ENCODE peak calls at places on chromosomes 11 and 22, in eight cellular contexts. C is uterus, J is IMR-90, T is right lobe of liver, V is Peyer's patch, Z is ovary, D is heart left ventricle, P is HCT116. Q is an unnamed sample.

GRCh38 chr11:57781529-57781943 is 19.9 kb downstream of the CTNND1 start:
- DNase-seq in C (no peak), J (peak), T (no peak), V (peak), Z (no peak), D (peak), P (peak), Q (peak)

GRCh38 chr11:86416494-86416893 is 41.8 kb downstream of the CCDC81 start:
- DNase-seq in C (no peak), J (peak), T (no peak), V (no peak), Z (no peak), D (no peak), P (no peak), Q (no peak)

GRCh38 chr22:41513391-41513790 is 30.9 kb downstream of the POLR3H start:
- DNase-seq in C (no peak), J (no peak), T (no peak), V (no peak), Z (no peak), D (no peak), P (no peak), Q (no peak)

GRCh38 chr11:85752201-85752889 is 58.6 kb downstream of the SYTL2 start:
- DNase-seq in C (no peak), J (no peak), T (no peak), V (no peak), Z (no peak), D (no peak), P (no peak), Q (peak)

GRCh38 chr11:2272946-2273280 is 2.5 kb upstream of the ASCL2 start:
- DNase-seq in C (peak), J (no peak), T (no peak), V (peak), Z (peak), D (no peak), P (no peak), Q (no peak)

GRCh38 chr22:31683181-31684105 is 21.4 kb upstream of the PISD start:
- DNase-seq in C (no peak), J (no peak), T (no peak), V (no peak), Z (no peak), D (no peak), P (no peak), Q (no peak)

GRCh38 chr11:125210112-125210511 is 45.6 kb downstream of the PKNOX2 start:
- DNase-seq in C (no peak), J (no peak), T (no peak), V (no peak), Z (no peak), D (no peak), P (no peak), Q (no peak)

GRCh38 chr11:125990244-125990643 is 44.4 kb downstream of the VSIG10L2 start:
- DNase-seq in C (peak), J (peak), T (peak), V (no peak), Z (no peak), D (no peak), P (no peak), Q (peak)

GRCh38 chr11:130655308-130655707 is 206.9 kb downstream of the ADAMTS15 start:
- DNase-seq in C (no peak), J (no peak), T (no peak), V (no peak), Z (no peak), D (no peak), P (no peak), Q (no peak)

GRCh38 chr11:101870510-101870909 is 44.3 kb upstream of the CEP126 start:
- DNase-seq in C (no peak), J (peak), T (no peak), V (no peak), Z (no peak), D (no peak), P (peak), Q (no peak)

GRCh38 chr11:67373916-67374570 is 645 bp upstream of the CLCF1 start:
- DNase-seq in C (peak), J (peak), T (peak), V (peak), Z (peak), D (peak), P (peak), Q (peak)
- TF ChIP-seq POLR2A in C (peak), J (peak), T (peak), V (no peak), Z (no peak), D (peak), P (peak), Q (peak)

GRCh38 chr11:19164230-19164855 is 37.4 kb downstream of the CSRP3 start:
- DNase-seq in C (no peak), J (no peak), T (no peak), V (no peak), Z (no peak), D (no peak), P (no peak), Q (no peak)
- TF ChIP-seq CTCF in C (no peak), J (no peak), T (no peak), V (no peak), Z (no peak), D (no peak), P (no peak), Q (no peak)

DNA sequence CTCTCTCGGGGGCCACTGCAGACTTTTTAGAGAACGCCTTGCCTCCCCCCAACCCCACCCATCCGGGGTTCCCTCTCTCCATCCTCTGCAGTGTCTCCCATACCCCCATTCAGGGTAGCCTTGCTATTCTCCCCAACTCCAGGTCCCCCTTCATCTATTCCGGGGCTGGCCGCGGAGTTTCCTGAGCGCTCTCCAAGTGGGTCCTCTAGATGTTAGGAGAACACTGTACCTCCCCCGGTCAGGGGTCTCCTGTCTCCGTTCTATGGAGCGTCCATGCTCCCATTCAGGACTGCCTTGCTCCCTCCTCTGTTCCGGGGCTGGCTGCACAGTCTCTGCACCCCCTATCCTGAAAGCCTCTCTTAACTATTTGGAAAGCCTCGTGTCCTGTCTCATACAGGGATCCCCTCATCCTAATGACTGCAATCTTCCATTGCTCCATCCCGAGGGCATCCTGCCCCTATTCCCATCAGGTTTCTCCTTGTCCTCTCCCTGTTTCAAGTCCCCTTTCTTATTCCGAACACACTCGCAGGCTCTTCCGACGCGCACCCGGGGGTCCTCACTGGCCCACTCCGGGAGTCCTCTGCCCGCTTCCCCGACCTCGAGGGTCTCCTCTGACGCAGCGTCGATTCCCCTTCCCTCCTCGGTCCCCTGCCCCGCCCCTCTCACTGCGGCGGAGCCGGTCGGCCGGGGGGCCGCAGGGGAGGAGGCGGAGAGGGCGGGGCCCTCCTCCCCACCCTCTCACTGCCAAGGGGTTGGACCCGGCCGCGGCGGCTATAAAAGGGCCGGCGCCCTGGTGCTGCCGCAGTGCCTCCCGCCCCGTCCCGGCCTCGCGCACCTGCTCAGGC is at the start of gene NEFH:
- DNase-seq in C (no peak), J (no peak), T (no peak), V (no peak), Z (peak), D (no peak), P (no peak), Q (no peak)
- H3K27ac ChIP-seq in C (no peak), J (no peak), T (no peak), V (no peak), Z (peak), D (no peak), P (no peak), Q (no peak)

GRCh38 chr11:68383976-68384501 is 71.6 kb downstream of the LRP5 start:
- DNase-seq in C (peak), J (peak), T (peak), V (peak), Z (peak), D (peak), P (peak), Q (peak)

GRCh38 chr11:68382358-68382998 is 70.1 kb downstream of the LRP5 start:
- DNase-seq in C (no peak), J (no peak), T (no peak), V (no peak), Z (no peak), D (no peak), P (no peak), Q (no peak)

GRCh38 chr11:68381716-68382115 is 69.3 kb downstream of the LRP5 start:
- DNase-seq in C (no peak), J (no peak), T (no peak), V (no peak), Z (no peak), D (no peak), P (no peak), Q (no peak)

GRCh38 chr11:68379216-68379615 is 66.8 kb downstream of the LRP5 start:
- DNase-seq in C (no peak), J (no peak), T (no peak), V (no peak), Z (no peak), D (no peak), P (no peak), Q (no peak)

DNA sequence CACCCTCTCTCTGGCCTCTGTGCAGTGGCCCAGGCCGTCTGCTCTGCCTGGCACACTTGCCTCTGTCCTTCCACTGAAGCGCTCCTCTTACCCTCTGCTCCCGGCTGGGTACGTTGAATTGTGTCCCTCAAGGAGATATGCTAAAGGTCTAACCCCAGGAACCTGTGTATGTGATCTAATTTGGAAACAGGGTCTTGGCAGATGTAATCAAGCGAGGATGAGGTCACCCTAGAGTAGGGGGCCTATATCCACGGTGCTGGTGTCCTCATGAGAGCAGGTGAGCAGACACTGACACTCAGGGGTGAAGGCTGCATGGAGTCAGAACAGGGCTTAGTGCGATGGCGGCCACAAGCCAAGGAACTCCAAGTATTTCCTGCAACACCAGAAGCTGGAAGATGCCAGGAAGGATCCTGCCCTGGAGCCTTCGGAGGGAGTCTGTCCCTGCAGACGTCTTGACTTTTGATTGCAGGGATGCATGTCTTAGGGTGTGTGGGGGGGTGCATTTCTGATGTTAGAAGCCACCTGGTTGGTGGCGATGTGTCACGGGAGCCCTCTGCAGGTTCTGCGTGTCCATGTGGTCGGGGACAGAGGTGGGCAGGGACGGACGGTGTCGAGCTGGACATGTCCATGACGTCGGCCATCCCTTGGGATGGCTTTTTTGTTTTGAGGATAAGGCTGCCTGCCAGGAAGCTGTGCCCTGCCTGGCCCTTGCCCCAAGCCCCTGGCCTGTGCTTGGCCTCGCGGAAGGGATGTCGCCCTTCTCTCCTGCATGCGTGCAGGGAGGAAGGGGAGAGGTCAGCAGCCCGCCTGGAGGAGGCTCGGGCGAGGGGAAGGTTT is 68.6 kb downstream of the LRP5 start:
- DNase-seq in C (no peak), J (peak), T (peak), V (no peak), Z (peak), D (peak), P (no peak), Q (no peak)
- TF ChIP-seq POLR2A in C (no peak), J (no peak), T (no peak), V (no peak), Z (no peak), D (no peak), P (no peak), Q (no peak)

DNA sequence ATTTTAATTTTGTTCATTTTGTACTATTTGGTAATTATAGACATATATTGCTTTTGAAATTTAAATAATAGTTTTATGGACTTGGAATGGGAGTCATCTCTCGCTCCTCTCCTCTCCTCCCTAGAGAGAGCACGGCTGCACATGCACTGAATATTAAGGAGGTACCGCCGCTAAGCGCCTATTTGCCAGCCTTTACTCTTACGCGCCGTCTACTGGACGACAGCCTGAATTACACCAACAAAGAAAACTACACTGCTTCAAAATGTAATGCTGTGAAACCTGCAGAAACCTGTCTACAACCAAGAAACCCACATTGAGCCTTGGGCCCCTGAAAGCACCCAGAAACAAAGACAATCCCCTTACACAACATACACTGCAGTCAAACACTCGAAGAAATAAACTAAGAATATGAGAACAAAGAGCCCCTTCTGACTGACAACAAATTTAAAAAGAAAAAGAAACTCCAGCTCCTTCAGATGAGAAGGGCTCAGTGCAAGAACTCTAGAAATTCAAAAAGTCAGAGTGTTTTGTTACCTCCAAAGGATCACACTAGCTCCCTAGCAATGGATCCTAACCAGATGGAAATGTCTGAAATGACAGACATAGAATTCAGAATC is 737.2 kb downstream of the LRRC4C start:
- DNase-seq in C (no peak), J (peak), T (peak), V (no peak), Z (no peak), D (no peak), P (no peak), Q (peak)
- TF ChIP-seq CTCF in C (no peak), J (peak), T (peak), V (peak), Z (no peak), D (peak), P (no peak), Q (peak)

DNA sequence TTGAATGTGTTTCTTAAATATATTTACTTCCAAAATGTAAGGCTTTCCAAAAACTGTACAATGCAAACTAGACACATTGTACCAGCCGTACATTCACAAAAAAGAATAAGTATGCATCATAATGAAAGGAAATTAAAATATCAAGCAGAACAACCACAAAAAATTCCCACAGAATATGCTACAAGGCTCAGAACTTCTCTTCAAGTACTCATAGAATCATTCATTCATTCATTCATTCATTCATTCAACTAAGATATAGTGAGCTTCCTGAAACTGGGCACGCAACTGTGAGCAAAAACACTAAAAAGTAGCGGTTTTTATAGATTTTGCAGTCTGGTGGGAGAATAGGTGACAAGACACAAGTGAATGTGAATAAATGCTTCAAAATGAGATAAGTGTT is 690.1 kb downstream of the KCNA4 start:
- DNase-seq in C (no peak), J (no peak), T (no peak), V (no peak), Z (no peak), D (no peak), P (no peak), Q (no peak)
- H3K27ac ChIP-seq in C (no peak), J (peak), T (no peak), V (no peak), Z (no peak), D (no peak), P (no peak), Q (no peak)

DNA sequence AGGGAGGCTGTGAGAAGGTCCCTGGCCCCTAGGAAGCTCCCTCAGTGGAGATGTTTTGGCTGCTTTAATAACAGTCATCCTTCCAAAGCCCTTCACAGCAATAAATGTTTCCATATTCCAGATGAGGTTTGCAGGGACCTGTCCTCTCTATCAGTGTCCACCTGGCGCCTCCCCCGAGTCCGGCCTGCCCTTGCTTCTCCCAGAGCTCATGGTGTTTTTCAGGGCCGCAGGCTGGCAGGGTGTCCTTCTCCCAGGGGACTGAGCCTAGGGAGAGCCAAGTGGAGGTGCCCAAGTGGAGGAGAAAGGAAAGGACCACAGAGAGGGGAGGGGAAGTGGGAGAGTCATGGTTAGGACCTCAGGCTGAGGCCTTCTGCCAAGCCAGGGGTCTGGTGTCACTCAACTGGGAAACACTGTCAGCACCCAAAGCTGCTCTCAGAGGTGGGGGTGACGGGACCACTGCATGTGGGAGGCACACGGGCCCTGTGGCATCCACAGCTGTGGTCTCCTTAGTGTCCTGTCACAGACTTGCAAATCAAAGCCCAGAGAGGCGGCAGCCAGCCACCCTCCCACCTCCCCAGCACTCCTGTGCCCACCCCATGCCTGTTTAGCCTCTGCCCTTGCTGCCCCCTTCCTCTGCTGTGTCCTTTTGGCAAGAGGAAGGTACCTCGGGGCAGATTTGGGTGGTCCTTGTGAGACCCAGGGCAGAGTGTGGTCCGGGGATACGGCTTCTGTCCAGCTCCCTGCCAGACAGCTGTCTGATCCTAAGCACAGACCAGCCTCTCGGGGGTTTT is 6.4 kb downstream of the DERL3 start:
- DNase-seq in C (no peak), J (no peak), T (peak), V (no peak), Z (peak), D (peak), P (no peak), Q (no peak)
- TF ChIP-seq POLR2A in C (no peak), J (no peak), T (no peak), V (no peak), Z (no peak), D (no peak), P (no peak), Q (no peak)